ENCODE peak calls at places on chromosomes 7 and 10, in seven cellular contexts. D is transverse colon, M is DND-41, Z is foreskin fibroblast, I is AG09309, F is body of pancreas, H is lung. G is an unnamed sample.

GRCh38 chr7:5827755-5828154 is 46.3 kb upstream of the RNF216 start:
- DNase-seq in I (no peak), F (peak), D (peak), Z (peak), H (no peak), M (peak), G (no peak)

GRCh38 chr7:92843034-92843760 is 6.8 kb upstream of the CDK6 start:
- DNase-seq in H (no peak), I (no peak), D (no peak), Z (no peak), M (no peak), F (no peak), G (no peak)

GRCh38 chr7:158395780-158396214 is 191.8 kb downstream of the PTPRN2 start:
- DNase-seq in D (peak), I (no peak), Z (no peak), M (no peak), H (no peak), F (no peak), G (no peak)

GRCh38 chr7:88357794-88358533 is 51.3 kb upstream of the STEAP4 start:
- DNase-seq in M (no peak), H (no peak), F (no peak), I (no peak), D (no peak), Z (peak), G (no peak)

GRCh38 chr10:120221873-120222485 is 235.0 kb upstream of the PLPP4 start:
- DNase-seq in I (peak), M (peak), D (no peak), F (peak), H (no peak), Z (peak), G (peak)

GRCh38 chr10:43929122-43929521 is 280.4 kb upstream of the ZNF32 start:
- DNase-seq in I (no peak), F (no peak), M (no peak), D (no peak), H (peak), Z (no peak), G (no peak)

GRCh38 chr7:922334-923107 is 32.0 kb downstream of the ADAP1 start:
- DNase-seq in D (peak), M (no peak), I (no peak), F (peak), H (no peak), Z (no peak), G (no peak)

GRCh38 chr7:108097703-108098102 is 32.5 kb downstream of the LAMB4 start:
- DNase-seq in F (peak), D (no peak), H (no peak), I (no peak), Z (no peak), M (no peak), G (no peak)

GRCh38 chr10:48365668-48366067 is 59.2 kb downstream of the MAPK8 start:
- DNase-seq in F (no peak), Z (no peak), M (no peak), H (no peak), D (no peak), I (no peak), G (no peak)

GRCh38 chr7:21902240-21902639 is 43.5 kb downstream of the CDCA7L start:
- DNase-seq in M (no peak), F (no peak), H (no peak), I (peak), Z (peak), D (no peak), G (no peak)

GRCh38 chr10:97224483-97225435 is 39.0 kb upstream of the SLIT1 start:
- DNase-seq in M (no peak), H (no peak), F (no peak), D (no peak), I (no peak), Z (no peak), G (no peak)

GRCh38 chr10:35462491-35462934 is 126.2 kb downstream of the CCNY start:
- DNase-seq in D (no peak), I (no peak), H (no peak), M (no peak), Z (no peak), F (no peak), G (no peak)

GRCh38 chr7:128710391-128710930 is 28.7 kb upstream of the CALU start:
- DNase-seq in D (no peak), H (no peak), Z (peak), M (no peak), I (no peak), F (no peak), G (no peak)

GRCh38 chr10:110306452-110306768 is 1.7 kb upstream of the SMNDC1 start:
- DNase-seq in M (no peak), H (no peak), I (no peak), D (no peak), Z (no peak), F (no peak), G (no peak)
- TF ChIP-seq CTCF in M (no peak), H (no peak), I (no peak), D (no peak), Z (no peak), F (no peak), G (no peak)

GRCh38 chr7:149870701-149871483 is 2.9 kb upstream of the ATP6V0E2 start:
- DNase-seq in F (no peak), Z (no peak), D (no peak), M (no peak), I (no peak), H (no peak), G (no peak)

GRCh38 chr7:149869291-149869650 is 4.5 kb upstream of the ATP6V0E2 start:
- DNase-seq in F (no peak), D (no peak), H (no peak), I (no peak), M (no peak), Z (no peak), G (no peak)

GRCh38 chr7:149870274-149870673 is 3.5 kb upstream of the ATP6V0E2 start:
- DNase-seq in D (no peak), F (no peak), H (no peak), M (no peak), I (no peak), Z (no peak), G (no peak)

GRCh38 chr7:149868638-149869290 is 5.0 kb upstream of the ATP6V0E2 start:
- DNase-seq in M (no peak), H (no peak), Z (no peak), F (no peak), I (no peak), D (no peak), G (no peak)

GRCh38 chr7:149869867-149870266 is 3.9 kb upstream of the ATP6V0E2 start:
- DNase-seq in F (no peak), M (peak), Z (no peak), D (no peak), I (no peak), H (no peak), G (no peak)
- H3K4me3 ChIP-seq in F (no peak), M (no peak), Z (no peak), D (no peak), I (no peak), H (no peak), G (no peak)

GRCh38 chr7:47847207-47847606 is 101.1 kb downstream of the PKD1L1 start:
- DNase-seq in Z (no peak), D (no peak), M (no peak), I (no peak), H (peak), F (no peak), G (no peak)

GRCh38 chr7:47852330-47853245 is 95.7 kb downstream of the PKD1L1 start:
- DNase-seq in H (peak), F (no peak), D (no peak), Z (no peak), M (no peak), I (no peak), G (no peak)
- TF ChIP-seq CTCF in H (no peak), F (no peak), D (no peak), Z (no peak), M (peak), I (peak), G (peak)

GRCh38 chr10:121844537-121844936 is 83.3 kb downstream of the ATE1 start:
- DNase-seq in H (no peak), I (no peak), Z (no peak), M (no peak), F (no peak), D (no peak), G (no peak)
- H3K4me3 ChIP-seq in H (no peak), I (no peak), Z (no peak), M (no peak), F (no peak), D (no peak), G (no peak)

GRCh38 chr10:78029294-78030226 is at the start of gene POLR3A:
- DNase-seq in H (peak), M (peak), F (peak), Z (peak), I (peak), D (peak), G (peak)

GRCh38 chr10:78025685-78026364 is 3.5 kb downstream of the POLR3A start:
- DNase-seq in Z (peak), F (no peak), H (no peak), I (no peak), D (no peak), M (no peak), G (peak)

GRCh38 chr10:78033623-78034470 is at the start of gene RPS24:
- DNase-seq in H (peak), M (peak), I (peak), F (peak), Z (peak), D (peak), G (peak)

GRCh38 chr10:78023741-78024140 is 5.6 kb downstream of the POLR3A start:
- DNase-seq in H (no peak), I (no peak), F (no peak), Z (no peak), D (no peak), M (no peak), G (no peak)

GRCh38 chr10:78028438-78029293 is 649 bp downstream of the POLR3A start:
- DNase-seq in D (peak), I (no peak), M (peak), Z (peak), H (no peak), F (peak), G (no peak)
- TF ChIP-seq CTCF in D (no peak), I (no peak), M (peak), Z (no peak), H (no peak), F (no peak), G (no peak)

GRCh38 chr10:30187010-30187409 is 127.6 kb upstream of the JCAD start:
- DNase-seq in H (no peak), D (no peak), M (no peak), F (no peak), Z (no peak), I (no peak), G (no peak)

GRCh38 chr10:30188101-30188500 is 128.7 kb upstream of the JCAD start:
- DNase-seq in Z (peak), F (no peak), M (no peak), D (no peak), I (no peak), H (no peak), G (no peak)

GRCh38 chr10:30185916-30186315 is 126.5 kb upstream of the JCAD start:
- DNase-seq in F (no peak), Z (peak), I (peak), H (no peak), M (no peak), D (no peak), G (peak)

GRCh38 chr10:30184397-30185033 is 125.1 kb upstream of the JCAD start:
- DNase-seq in Z (peak), D (no peak), F (no peak), I (no peak), M (no peak), H (no peak), G (no peak)

GRCh38 chr10:30186371-30186875 is 127.0 kb upstream of the JCAD start:
- DNase-seq in F (no peak), M (no peak), H (no peak), Z (peak), I (no peak), D (peak), G (no peak)
- H3K4me3 ChIP-seq in F (no peak), M (no peak), H (no peak), Z (no peak), I (no peak), D (peak), G (peak)